ENCODE peak calls at places on chromosomes 13 and 19, in five cellular contexts. One of them, this sample, is unnamed.

GRCh38 chr13:51330741-51331140 is 8.8 kb upstream of the SERPINE3 start:
- DNase-seq in T-helper 9 cell: no peak
- DNase-seq in NCI-H2107: no peak
- DNase-seq in stimulated activated CD4-positive, alpha-beta T cell treated with anti-CD3 and anti-CD28 coated beads, Interleukin-4, amount 100 ng/mL, for 24 hours: no peak
- DNase-seq in activated naive CD8-positive, alpha-beta T cell treated with anti-CD3 and anti-CD28 coated beads, Interleukin-2, amount 50 U/mL, for 24 hours: no peak
- DNase-seq in this sample: no peak

GRCh38 chr19:46660601-46661019 is 372 bp downstream of the DACT3 start:
- DNase-seq in T-helper 9 cell: no peak
- DNase-seq in NCI-H2107: no peak
- DNase-seq in stimulated activated CD4-positive, alpha-beta T cell treated with anti-CD3 and anti-CD28 coated beads, Interleukin-4, amount 100 ng/mL, for 24 hours: peak
- DNase-seq in activated naive CD8-positive, alpha-beta T cell treated with anti-CD3 and anti-CD28 coated beads, Interleukin-2, amount 50 U/mL, for 24 hours: no peak
- DNase-seq in this sample: no peak

GRCh38 chr13:59677966-59678814 is 485.5 kb downstream of the DIAPH3 start:
- DNase-seq in T-helper 9 cell: no peak
- DNase-seq in NCI-H2107: peak
- DNase-seq in stimulated activated CD4-positive, alpha-beta T cell treated with anti-CD3 and anti-CD28 coated beads, Interleukin-4, amount 100 ng/mL, for 24 hours: no peak
- DNase-seq in activated naive CD8-positive, alpha-beta T cell treated with anti-CD3 and anti-CD28 coated beads, Interleukin-2, amount 50 U/mL, for 24 hours: no peak
- DNase-seq in this sample: no peak

GRCh38 chr13:77579971-77580370 is 44.5 kb downstream of the SCEL start:
- DNase-seq in T-helper 9 cell: no peak
- DNase-seq in NCI-H2107: no peak
- DNase-seq in stimulated activated CD4-positive, alpha-beta T cell treated with anti-CD3 and anti-CD28 coated beads, Interleukin-4, amount 100 ng/mL, for 24 hours: no peak
- DNase-seq in activated naive CD8-positive, alpha-beta T cell treated with anti-CD3 and anti-CD28 coated beads, Interleukin-2, amount 50 U/mL, for 24 hours: no peak
- DNase-seq in this sample: no peak

GRCh38 chr19:58357798-58358145 is 4.5 kb upstream of the A1BG start:
- DNase-seq in T-helper 9 cell: no peak
- DNase-seq in NCI-H2107: no peak
- DNase-seq in stimulated activated CD4-positive, alpha-beta T cell treated with anti-CD3 and anti-CD28 coated beads, Interleukin-4, amount 100 ng/mL, for 24 hours: no peak
- DNase-seq in activated naive CD8-positive, alpha-beta T cell treated with anti-CD3 and anti-CD28 coated beads, Interleukin-2, amount 50 U/mL, for 24 hours: no peak
- DNase-seq in this sample: no peak

GRCh38 chr19:31980851-31981250 is 364.6 kb upstream of the ZNF507 start:
- DNase-seq in T-helper 9 cell: no peak
- DNase-seq in NCI-H2107: no peak
- DNase-seq in stimulated activated CD4-positive, alpha-beta T cell treated with anti-CD3 and anti-CD28 coated beads, Interleukin-4, amount 100 ng/mL, for 24 hours: no peak
- DNase-seq in activated naive CD8-positive, alpha-beta T cell treated with anti-CD3 and anti-CD28 coated beads, Interleukin-2, amount 50 U/mL, for 24 hours: no peak
- DNase-seq in this sample: no peak

GRCh38 chr13:20186771-20187170 is 6.0 kb downstream of the GJB2 start:
- DNase-seq in T-helper 9 cell: no peak
- DNase-seq in NCI-H2107: no peak
- DNase-seq in stimulated activated CD4-positive, alpha-beta T cell treated with anti-CD3 and anti-CD28 coated beads, Interleukin-4, amount 100 ng/mL, for 24 hours: no peak
- DNase-seq in activated naive CD8-positive, alpha-beta T cell treated with anti-CD3 and anti-CD28 coated beads, Interleukin-2, amount 50 U/mL, for 24 hours: no peak
- DNase-seq in this sample: no peak

GRCh38 chr13:20389696-20390525 is 135.7 kb downstream of the CRYL1 start:
- DNase-seq in T-helper 9 cell: no peak
- DNase-seq in NCI-H2107: no peak
- DNase-seq in stimulated activated CD4-positive, alpha-beta T cell treated with anti-CD3 and anti-CD28 coated beads, Interleukin-4, amount 100 ng/mL, for 24 hours: no peak
- DNase-seq in activated naive CD8-positive, alpha-beta T cell treated with anti-CD3 and anti-CD28 coated beads, Interleukin-2, amount 50 U/mL, for 24 hours: no peak
- DNase-seq in this sample: no peak

GRCh38 chr19:5805465-5806132 is 732 bp downstream of the NRTN start:
- DNase-seq in T-helper 9 cell: peak
- DNase-seq in NCI-H2107: peak
- DNase-seq in stimulated activated CD4-positive, alpha-beta T cell treated with anti-CD3 and anti-CD28 coated beads, Interleukin-4, amount 100 ng/mL, for 24 hours: peak
- DNase-seq in activated naive CD8-positive, alpha-beta T cell treated with anti-CD3 and anti-CD28 coated beads, Interleukin-2, amount 50 U/mL, for 24 hours: peak
- DNase-seq in this sample: peak

GRCh38 chr13:113904411-113904810 is 40.5 kb upstream of the GAS6 start:
- DNase-seq in T-helper 9 cell: peak
- DNase-seq in NCI-H2107: no peak
- DNase-seq in stimulated activated CD4-positive, alpha-beta T cell treated with anti-CD3 and anti-CD28 coated beads, Interleukin-4, amount 100 ng/mL, for 24 hours: peak
- DNase-seq in activated naive CD8-positive, alpha-beta T cell treated with anti-CD3 and anti-CD28 coated beads, Interleukin-2, amount 50 U/mL, for 24 hours: peak
- DNase-seq in this sample: no peak

GRCh38 chr19:10618846-10619245 is 6.5 kb upstream of the SLC44A2 start:
- DNase-seq in T-helper 9 cell: no peak
- DNase-seq in NCI-H2107: no peak
- DNase-seq in stimulated activated CD4-positive, alpha-beta T cell treated with anti-CD3 and anti-CD28 coated beads, Interleukin-4, amount 100 ng/mL, for 24 hours: no peak
- DNase-seq in activated naive CD8-positive, alpha-beta T cell treated with anti-CD3 and anti-CD28 coated beads, Interleukin-2, amount 50 U/mL, for 24 hours: no peak
- DNase-seq in this sample: no peak

GRCh38 chr13:84574851-84575250 is 692.6 kb upstream of the SLITRK1 start:
- DNase-seq in T-helper 9 cell: no peak
- DNase-seq in NCI-H2107: no peak
- DNase-seq in stimulated activated CD4-positive, alpha-beta T cell treated with anti-CD3 and anti-CD28 coated beads, Interleukin-4, amount 100 ng/mL, for 24 hours: no peak
- DNase-seq in activated naive CD8-positive, alpha-beta T cell treated with anti-CD3 and anti-CD28 coated beads, Interleukin-2, amount 50 U/mL, for 24 hours: no peak
- DNase-seq in this sample: no peak

GRCh38 chr19:1663854-1664253 is 11.4 kb upstream of the TCF3 start:
- DNase-seq in T-helper 9 cell: no peak
- DNase-seq in NCI-H2107: no peak
- DNase-seq in stimulated activated CD4-positive, alpha-beta T cell treated with anti-CD3 and anti-CD28 coated beads, Interleukin-4, amount 100 ng/mL, for 24 hours: peak
- DNase-seq in activated naive CD8-positive, alpha-beta T cell treated with anti-CD3 and anti-CD28 coated beads, Interleukin-2, amount 50 U/mL, for 24 hours: peak
- DNase-seq in this sample: no peak

GRCh38 chr13:76636881-76637280 is 249.3 kb downstream of the KCTD12 start:
- DNase-seq in T-helper 9 cell: no peak
- DNase-seq in NCI-H2107: no peak
- DNase-seq in stimulated activated CD4-positive, alpha-beta T cell treated with anti-CD3 and anti-CD28 coated beads, Interleukin-4, amount 100 ng/mL, for 24 hours: no peak
- DNase-seq in activated naive CD8-positive, alpha-beta T cell treated with anti-CD3 and anti-CD28 coated beads, Interleukin-2, amount 50 U/mL, for 24 hours: no peak
- DNase-seq in this sample: no peak

GRCh38 chr13:50116430-50116973 is 101.3 kb downstream of the KCNRG start:
- DNase-seq in T-helper 9 cell: no peak
- DNase-seq in NCI-H2107: no peak
- DNase-seq in stimulated activated CD4-positive, alpha-beta T cell treated with anti-CD3 and anti-CD28 coated beads, Interleukin-4, amount 100 ng/mL, for 24 hours: no peak
- DNase-seq in activated naive CD8-positive, alpha-beta T cell treated with anti-CD3 and anti-CD28 coated beads, Interleukin-2, amount 50 U/mL, for 24 hours: no peak
- DNase-seq in this sample: no peak

GRCh38 chr19:52646571-52647222 is 8.5 kb upstream of the ZNF83 start:
- DNase-seq in T-helper 9 cell: no peak
- DNase-seq in NCI-H2107: no peak
- DNase-seq in stimulated activated CD4-positive, alpha-beta T cell treated with anti-CD3 and anti-CD28 coated beads, Interleukin-4, amount 100 ng/mL, for 24 hours: no peak
- DNase-seq in activated naive CD8-positive, alpha-beta T cell treated with anti-CD3 and anti-CD28 coated beads, Interleukin-2, amount 50 U/mL, for 24 hours: no peak
- DNase-seq in this sample: no peak

GRCh38 chr19:33684550-33685303 is 63.0 kb downstream of the CHST8 start:
- DNase-seq in T-helper 9 cell: no peak
- DNase-seq in NCI-H2107: no peak
- DNase-seq in stimulated activated CD4-positive, alpha-beta T cell treated with anti-CD3 and anti-CD28 coated beads, Interleukin-4, amount 100 ng/mL, for 24 hours: no peak
- DNase-seq in activated naive CD8-positive, alpha-beta T cell treated with anti-CD3 and anti-CD28 coated beads, Interleukin-2, amount 50 U/mL, for 24 hours: no peak
- DNase-seq in this sample: no peak

GRCh38 chr19:46720516-46721239 is 3.8 kb upstream of the PRKD2 start:
- DNase-seq in T-helper 9 cell: no peak
- DNase-seq in NCI-H2107: no peak
- DNase-seq in stimulated activated CD4-positive, alpha-beta T cell treated with anti-CD3 and anti-CD28 coated beads, Interleukin-4, amount 100 ng/mL, for 24 hours: no peak
- DNase-seq in activated naive CD8-positive, alpha-beta T cell treated with anti-CD3 and anti-CD28 coated beads, Interleukin-2, amount 50 U/mL, for 24 hours: no peak
- DNase-seq in this sample: no peak

GRCh38 chr13:109949395-109949794 is 163.0 kb upstream of the IRS2 start:
- DNase-seq in T-helper 9 cell: no peak
- DNase-seq in NCI-H2107: no peak
- DNase-seq in stimulated activated CD4-positive, alpha-beta T cell treated with anti-CD3 and anti-CD28 coated beads, Interleukin-4, amount 100 ng/mL, for 24 hours: no peak
- DNase-seq in activated naive CD8-positive, alpha-beta T cell treated with anti-CD3 and anti-CD28 coated beads, Interleukin-2, amount 50 U/mL, for 24 hours: no peak
- DNase-seq in this sample: no peak

GRCh38 chr19:49019242-49019932 is 2.5 kb upstream of the LHB start:
- DNase-seq in T-helper 9 cell: peak
- DNase-seq in NCI-H2107: peak
- DNase-seq in stimulated activated CD4-positive, alpha-beta T cell treated with anti-CD3 and anti-CD28 coated beads, Interleukin-4, amount 100 ng/mL, for 24 hours: peak
- DNase-seq in activated naive CD8-positive, alpha-beta T cell treated with anti-CD3 and anti-CD28 coated beads, Interleukin-2, amount 50 U/mL, for 24 hours: peak
- DNase-seq in this sample: peak

GRCh38 chr13:107864543-107865460 is 350.5 kb downstream of the LIG4 start:
- DNase-seq in T-helper 9 cell: no peak
- DNase-seq in NCI-H2107: no peak
- DNase-seq in stimulated activated CD4-positive, alpha-beta T cell treated with anti-CD3 and anti-CD28 coated beads, Interleukin-4, amount 100 ng/mL, for 24 hours: no peak
- DNase-seq in activated naive CD8-positive, alpha-beta T cell treated with anti-CD3 and anti-CD28 coated beads, Interleukin-2, amount 50 U/mL, for 24 hours: peak
- DNase-seq in this sample: no peak

GRCh38 chr13:64457976-64458375 is 2772.2 kb downstream of the PCDH9 start:
- DNase-seq in T-helper 9 cell: no peak
- DNase-seq in NCI-H2107: no peak
- DNase-seq in stimulated activated CD4-positive, alpha-beta T cell treated with anti-CD3 and anti-CD28 coated beads, Interleukin-4, amount 100 ng/mL, for 24 hours: no peak
- DNase-seq in activated naive CD8-positive, alpha-beta T cell treated with anti-CD3 and anti-CD28 coated beads, Interleukin-2, amount 50 U/mL, for 24 hours: no peak
- DNase-seq in this sample: no peak

GRCh38 chr13:93388701-93389100 is 162.1 kb downstream of the GPC6 start:
- DNase-seq in T-helper 9 cell: no peak
- DNase-seq in NCI-H2107: no peak
- DNase-seq in stimulated activated CD4-positive, alpha-beta T cell treated with anti-CD3 and anti-CD28 coated beads, Interleukin-4, amount 100 ng/mL, for 24 hours: no peak
- DNase-seq in activated naive CD8-positive, alpha-beta T cell treated with anti-CD3 and anti-CD28 coated beads, Interleukin-2, amount 50 U/mL, for 24 hours: no peak
- DNase-seq in this sample: no peak

GRCh38 chr19:415292-415691 is 6.3 kb upstream of the C2CD4C start:
- DNase-seq in T-helper 9 cell: no peak
- DNase-seq in NCI-H2107: no peak
- DNase-seq in stimulated activated CD4-positive, alpha-beta T cell treated with anti-CD3 and anti-CD28 coated beads, Interleukin-4, amount 100 ng/mL, for 24 hours: no peak
- DNase-seq in activated naive CD8-positive, alpha-beta T cell treated with anti-CD3 and anti-CD28 coated beads, Interleukin-2, amount 50 U/mL, for 24 hours: no peak
- DNase-seq in this sample: no peak